ENCODE peak calls at places on chromosomes 5 and 9, in six cellular contexts. Y, F, X, Q, B and R are unnamed samples.

GRCh38 chr5:94017579-94017978 is 276.2 kb upstream of the POU5F2 start:
- DNase-seq in F (no peak), Q (no peak), Y (no peak), X (no peak), B (no peak), R (peak; percentile 12)

GRCh38 chr5:36530249-36530648 is 76.2 kb upstream of the SLC1A3 start:
- DNase-seq in X (no peak), B (no peak), Y (peak; percentile 16), Q (no peak), F (no peak), R (no peak)

GRCh38 chr5:10729320-10730133 is 31.5 kb downstream of the DAP start:
- DNase-seq in B (no peak), X (peak; percentile 53), Y (no peak), Q (no peak), F (peak; percentile 33), R (no peak)

GRCh38 chr5:172901788-172902496 is 57.3 kb upstream of the RPL26L1 start:
- DNase-seq in F (no peak), Y (no peak), Q (no peak), B (peak; percentile 65), X (no peak), R (peak; percentile 90)

GRCh38 chr5:73901455-73901854 is 275.5 kb downstream of the ARHGEF28 start:
- DNase-seq in Y (no peak), F (no peak), Q (no peak), X (no peak), B (no peak), R (no peak)

GRCh38 chr9:111195779-111196178 is 134.2 kb downstream of the OR2K2 start:
- DNase-seq in Y (no peak), Q (no peak), X (no peak), B (no peak), F (no peak), R (no peak)

GRCh38 chr5:154002093-154002492 is 36.6 kb downstream of the FAM114A2 start:
- DNase-seq in Q (no peak), B (peak; percentile 80), F (no peak), X (no peak), Y (no peak), R (no peak)

GRCh38 chr9:36882117-36882465 is 152.0 kb downstream of the PAX5 start:
- DNase-seq in X (no peak), B (no peak), Q (no peak), Y (no peak), F (no peak), R (no peak)

GRCh38 chr9:8486095-8486494 is 686.5 kb upstream of the DMAC1 start:
- DNase-seq in Q (peak; percentile 3), X (peak; percentile 55), F (no peak), B (peak; percentile 68), Y (peak; percentile 72), R (no peak)

GRCh38 chr5:88269222-88269771 is 652 bp upstream of the TMEM161B start:
- DNase-seq in X (no peak), F (no peak), B (peak; percentile 18), Y (peak; percentile 5), Q (no peak), R (no peak)

GRCh38 chr9:133945314-133945975 is 46.7 kb downstream of the VAV2 start:
- DNase-seq in B (no peak), Q (no peak), F (no peak), Y (no peak), X (no peak), R (no peak)

GRCh38 chr9:114691046-114691955 is 9.3 kb upstream of the TEX48 start:
- DNase-seq in B (peak; percentile 75), Y (no peak), X (no peak), F (no peak), Q (peak; percentile 67), R (peak; percentile 87)

GRCh38 chr9:94799578-94800264 is 73.2 kb downstream of the AOPEP start:
- DNase-seq in Y (no peak), F (no peak), B (peak; percentile 58), Q (no peak), X (no peak), R (no peak)

GRCh38 chr5:133995903-133996563 is 8.7 kb downstream of the VDAC1 start:
- DNase-seq in Y (no peak), F (no peak), X (peak; percentile 68), B (no peak), Q (no peak), R (no peak)

GRCh38 chr5:39283231-39283818 is 64.0 kb upstream of the FYB1 start:
- DNase-seq in Q (peak; percentile 57), X (no peak), B (peak; percentile 78), F (no peak), Y (peak; percentile 71), R (peak; percentile 75)

GRCh38 chr5:565782-566445 is 41.7 kb upstream of the SLC9A3 start:
- DNase-seq in B (peak; percentile 28), Q (no peak), X (no peak), F (no peak), Y (peak; percentile 34), R (no peak)

GRCh38 chr5:179822059-179822432 is 1.3 kb downstream of the SQSTM1 start:
- DNase-seq in Y (no peak), B (no peak), Q (no peak), X (no peak), F (no peak), R (no peak)

GRCh38 chr5:179821298-179822058 is 773 bp downstream of the SQSTM1 start:
- DNase-seq in B (peak; percentile 95), X (peak; percentile 79), F (peak; percentile 96), Q (peak; percentile 76), Y (peak; percentile 81), R (peak; percentile 92)

GRCh38 chr5:179819296-179820126 is 1.2 kb upstream of the SQSTM1 start:
- DNase-seq in Y (peak; percentile 58), Q (no peak), F (peak; percentile 67), X (peak; percentile 58), B (peak; percentile 75), R (peak; percentile 51)

GRCh38 chr5:179820127-179820482 is 600 bp upstream of the SQSTM1 start:
- DNase-seq in Y (no peak), X (no peak), B (no peak), Q (no peak), F (no peak), R (no peak)

DNA sequence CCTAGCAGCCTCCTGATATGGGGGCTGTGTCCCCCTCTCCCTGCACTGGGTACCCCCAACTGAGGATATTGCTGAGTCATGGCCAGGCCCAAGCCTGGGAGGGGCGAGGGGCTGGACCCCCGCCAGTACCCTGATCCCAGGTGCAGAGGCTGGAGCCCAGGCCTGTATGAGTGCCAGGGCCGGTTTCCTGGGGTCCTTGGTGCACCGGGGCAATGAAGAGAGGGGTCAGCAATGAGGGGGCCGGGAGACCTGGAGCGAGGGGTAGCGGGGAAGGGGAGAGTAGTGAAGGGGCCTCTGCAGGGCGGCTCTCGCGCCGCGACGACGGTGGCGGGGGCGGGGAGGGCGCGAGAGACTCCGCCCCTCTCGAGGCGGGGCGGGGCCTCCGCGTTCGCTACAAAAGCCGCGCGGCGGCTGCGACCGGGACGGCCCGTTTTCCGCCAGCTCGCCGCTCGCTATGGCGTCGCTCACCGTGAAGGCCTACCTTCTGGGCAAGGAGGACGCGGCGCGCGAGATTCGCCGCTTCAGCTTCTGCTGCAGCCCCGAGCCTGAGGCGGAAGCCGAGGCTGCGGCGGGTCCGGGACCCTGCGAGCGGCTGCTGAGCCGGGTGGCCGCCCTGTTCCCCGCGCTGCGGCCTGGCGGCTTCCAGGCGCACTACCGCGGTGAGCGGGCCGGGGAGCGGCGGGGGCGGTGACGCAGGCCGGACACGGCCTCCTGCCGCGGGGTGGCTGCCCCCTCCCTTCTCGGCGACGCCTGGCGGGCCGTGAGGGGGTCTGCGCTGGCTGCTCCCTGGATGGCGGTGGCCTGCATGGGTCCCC is at the start of gene SQSTM1:
- DNase-seq in F (peak; percentile 90), Q (no peak), X (peak; percentile 86), Y (peak; percentile 92), B (peak; percentile 83), R (peak; percentile 57)
- TF ChIP-seq CTCF in F (no peak), Q (no peak), X (peak; percentile 15), Y (peak; percentile 21), B (no peak), R (peak; percentile 47)

GRCh38 chr5:96548941-96549340 is 113.2 kb upstream of the CAST start:
- DNase-seq in Y (no peak), Q (peak; percentile 72), B (peak; percentile 20), F (no peak), X (no peak), R (peak; percentile 20)
- TF ChIP-seq CTCF in Y (no peak), Q (peak; percentile 31), B (no peak), F (no peak), X (no peak), R (no peak)

GRCh38 chr5:58105836-58106235 is 354.1 kb downstream of the PLK2 start:
- DNase-seq in X (no peak), Y (no peak), Q (no peak), B (no peak), F (no peak), R (no peak)

GRCh38 chr5:58108507-58108906 is 351.4 kb downstream of the PLK2 start:
- DNase-seq in F (no peak), B (no peak), Y (no peak), X (no peak), Q (no peak), R (no peak)

GRCh38 chr5:58107704-58108103 is 352.2 kb downstream of the PLK2 start:
- DNase-seq in F (no peak), Q (peak; percentile 27), Y (no peak), X (no peak), B (peak; percentile 8), R (no peak)

GRCh38 chr5:58106754-58107410 is 353.0 kb downstream of the PLK2 start:
- DNase-seq in Q (no peak), F (no peak), Y (no peak), B (no peak), X (no peak), R (no peak)
- TF ChIP-seq CTCF in Q (no peak), F (no peak), Y (no peak), B (no peak), X (no peak), R (no peak)

GRCh38 chr9:97773723-97774122 is 76.6 kb upstream of the XPA start:
- DNase-seq in F (peak; percentile 56), Q (no peak), X (no peak), B (peak; percentile 16), Y (no peak), R (peak; percentile 51)

GRCh38 chr9:97772145-97772544 is 75.0 kb upstream of the XPA start:
- DNase-seq in B (no peak), Q (no peak), Y (peak; percentile 93), X (no peak), F (no peak), R (no peak)

GRCh38 chr9:97774657-97775056 is 77.5 kb upstream of the XPA start:
- DNase-seq in B (no peak), Q (no peak), X (no peak), F (no peak), Y (no peak), R (no peak)

GRCh38 chr9:97770808-97771372 is 73.8 kb upstream of the XPA start:
- DNase-seq in Q (no peak), B (no peak), F (no peak), X (no peak), Y (no peak), R (no peak)

GRCh38 chr9:97773091-97773490 is 76.0 kb upstream of the XPA start:
- DNase-seq in Q (no peak), X (no peak), F (no peak), B (no peak), Y (no peak), R (no peak)
- TF ChIP-seq CTCF in Q (no peak), X (no peak), F (no peak), B (no peak), Y (no peak), R (no peak)